ENCODE peak calls at places on chromosomes 12 and 14, in nine cellular contexts. I is SJCRH30, S is psoas muscle, F is caudate nucleus, U is GM04504, J is endodermal cell, X is esophagus squamous epithelium, Z is IMR-90, Y is brain microvascular endothelial cell. O is an unnamed sample.
A peak's percentile ranks its signal among the peaks of the same experiment; 100 is the strongest.

GRCh38 chr12:98909749-98910148 is 264.7 kb downstream of the APAF1 start:
- DNase-seq in I (no peak), S (no peak), F (no peak), U (no peak), J (peak; percentile 94), X (no peak), Z (no peak), Y (no peak), O (no peak)

GRCh38 chr12:107328442-107329133 is 235.2 kb upstream of the CRY1 start:
- DNase-seq in I (peak; percentile 89), S (no peak), F (no peak), U (no peak), J (peak; percentile 50), X (no peak), Z (peak; percentile 48), Y (peak; percentile 78), O (no peak)

GRCh38 chr12:15596174-15596573 is 193.0 kb downstream of the EPS8 start:
- DNase-seq in I (no peak), S (no peak), F (no peak), U (no peak), J (no peak), X (no peak), Z (no peak), Y (no peak), O (no peak)

GRCh38 chr14:47366006-47366405 is 309.4 kb downstream of the MDGA2 start:
- DNase-seq in I (no peak), S (no peak), F (no peak), U (no peak), J (no peak), X (no peak), Z (no peak), Y (no peak), O (no peak)

GRCh38 chr14:66000771-66001170 is 485.4 kb upstream of the CCDC196 start:
- DNase-seq in I (no peak), S (no peak), F (no peak), U (no peak), J (no peak), X (no peak), Z (no peak), Y (no peak), O (no peak)

GRCh38 chr14:28784262-28785021 is 17.9 kb downstream of the FOXG1 start:
- DNase-seq in I (no peak), S (no peak), F (no peak), U (no peak), J (no peak), X (no peak), Z (no peak), Y (no peak), O (no peak)

GRCh38 chr14:72907886-72908285 is 14.0 kb upstream of the DPF3 start:
- DNase-seq in I (peak; percentile 20), S (no peak), F (no peak), U (no peak), J (peak; percentile 63), X (no peak), Z (peak; percentile 85), Y (peak; percentile 82), O (no peak)

GRCh38 chr12:86914716-86915115 is 658.5 kb upstream of the MGAT4C start:
- DNase-seq in I (peak; percentile 42), S (no peak), F (no peak), U (no peak), J (peak; percentile 74), X (no peak), Z (peak; percentile 58), Y (peak; percentile 34), O (no peak)

GRCh38 chr14:89855961-89856360 is 98.6 kb downstream of the EFCAB11 start:
- DNase-seq in I (no peak), S (no peak), F (no peak), U (peak; percentile 63), J (no peak), X (no peak), Z (peak; percentile 89), Y (peak; percentile 29), O (no peak)

GRCh38 chr12:52416788-52417187 is 10.7 kb upstream of the KRT82 start:
- DNase-seq in I (no peak), S (no peak), F (no peak), U (no peak), J (no peak), X (no peak), Z (no peak), Y (no peak), O (no peak)

GRCh38 chr12:77591959-77592358 is 238.7 kb upstream of the NAV3 start:
- DNase-seq in I (peak; percentile 87), S (no peak), F (no peak), U (no peak), J (peak; percentile 68), X (no peak), Z (no peak), Y (no peak), O (no peak)

GRCh38 chr12:56169225-56169759 is 11.1 kb downstream of the MYL6 start:
- DNase-seq in I (no peak), S (no peak), F (no peak), U (no peak), J (no peak), X (no peak), Z (no peak), Y (no peak), O (no peak)

GRCh38 chr12:111445311-111446043 is 39.8 kb downstream of the SH2B3 start:
- DNase-seq in I (no peak), S (no peak), F (no peak), U (no peak), J (peak; percentile 66), X (no peak), Z (no peak), Y (no peak), O (no peak)

GRCh38 chr12:3447318-3447717 is 43.7 kb upstream of the PRMT8 start:
- DNase-seq in I (no peak), S (no peak), F (no peak), U (no peak), J (peak; percentile 29), X (no peak), Z (no peak), Y (no peak), O (no peak)

GRCh38 chr12:124608451-124608870 is 41.0 kb upstream of the NCOR2 start:
- DNase-seq in I (peak; percentile 25), S (no peak), F (no peak), U (no peak), J (no peak), X (no peak), Z (no peak), Y (no peak), O (no peak)

GRCh38 chr12:24742378-24742777 is 206.5 kb downstream of the BCAT1 start:
- DNase-seq in I (no peak), S (no peak), F (peak; percentile 12), U (no peak), J (peak; percentile 61), X (no peak), Z (no peak), Y (no peak), O (no peak)

O was measured in occipital lobe.